ENCODE peak calls at places on chromosomes 11 and 22, in six cellular contexts. M, F, U, L, K and C are unnamed samples.
A peak's percentile ranks its signal among the peaks of the same experiment; 100 is the strongest.

GRCh38 chr11:96037267-96037990 is 113.5 kb upstream of the MTMR2 start:
- DNase-seq in K (no peak), F (no peak), M (no peak), U (no peak), L (no peak), C (no peak)

GRCh38 chr11:41954034-41954433 is 494.6 kb upstream of the LRRC4C start:
- DNase-seq in M (no peak), F (no peak), U (no peak), K (no peak), L (no peak), C (no peak)

GRCh38 chr11:10751581-10751940 is 515 bp downstream of the CTR9 start:
- DNase-seq in K (peak; percentile 12), L (no peak), F (no peak), U (no peak), M (no peak), C (no peak)

GRCh38 chr11:77596626-77597025 is 6.9 kb downstream of the AQP11 start:
- DNase-seq in F (no peak), K (no peak), L (no peak), M (no peak), U (no peak), C (no peak)

GRCh38 chr11:61334434-61335354 is 1.7 kb downstream of the TKFC start:
- DNase-seq in L (peak; percentile 65), U (no peak), M (no peak), K (no peak), F (no peak), C (no peak)

GRCh38 chr11:112632866-112633505 is 328.2 kb upstream of the NCAM1 start:
- DNase-seq in K (no peak), L (no peak), F (no peak), U (no peak), M (no peak), C (no peak)

GRCh38 chr11:85628771-85629341 is 463 bp downstream of the TMEM126B start:
- DNase-seq in M (no peak), F (no peak), K (no peak), U (no peak), L (peak; percentile 9), C (no peak)

GRCh38 chr22:42794551-42795510 is 62.2 kb downstream of the ARFGAP3 start:
- DNase-seq in M (no peak), F (no peak), L (peak; percentile 31), U (no peak), K (no peak), C (no peak)

GRCh38 chr22:25628494-25628893 is 64.0 kb downstream of the GRK3 start:
- DNase-seq in F (no peak), M (no peak), L (no peak), U (no peak), K (no peak), C (no peak)

GRCh38 chr11:68002943-68003845 is 703 bp downstream of the UNC93B1 start:
- DNase-seq in K (peak; percentile 64), U (peak; percentile 74), M (no peak), F (no peak), L (no peak), C (peak; percentile 55)

GRCh38 chr11:113278481-113278880 is 35.9 kb upstream of the TTC12 start:
- DNase-seq in M (no peak), K (no peak), U (no peak), L (no peak), F (no peak), C (no peak)

GRCh38 chr22:26852176-26852575 is 194.8 kb downstream of the MIAT start:
- DNase-seq in F (no peak), K (peak; percentile 39), L (no peak), U (peak; percentile 91), M (no peak), C (no peak)

GRCh38 chr11:23539556-23539955 is 679.3 kb upstream of the CCDC179 start:
- DNase-seq in M (no peak), U (no peak), L (no peak), K (no peak), F (no peak), C (no peak)

GRCh38 chr11:112388496-112388895 is 127.8 kb upstream of the PLET1 start:
- DNase-seq in K (no peak), U (no peak), L (no peak), M (no peak), F (no peak), C (no peak)

GRCh38 chr11:10607462-10607861 is 39.0 kb upstream of the LYVE1 start:
- DNase-seq in F (no peak), L (no peak), U (no peak), M (no peak), K (no peak), C (no peak)

GRCh38 chr11:73156114-73156513 is 14.0 kb upstream of the FCHSD2 start:
- DNase-seq in U (no peak), M (no peak), L (no peak), K (no peak), F (no peak), C (no peak)

GRCh38 chr11:33695051-33695566 is 5.5 kb downstream of the C11orf91 start:
- DNase-seq in F (no peak), U (no peak), M (no peak), K (no peak), L (peak; percentile 28), C (no peak)

DNA sequence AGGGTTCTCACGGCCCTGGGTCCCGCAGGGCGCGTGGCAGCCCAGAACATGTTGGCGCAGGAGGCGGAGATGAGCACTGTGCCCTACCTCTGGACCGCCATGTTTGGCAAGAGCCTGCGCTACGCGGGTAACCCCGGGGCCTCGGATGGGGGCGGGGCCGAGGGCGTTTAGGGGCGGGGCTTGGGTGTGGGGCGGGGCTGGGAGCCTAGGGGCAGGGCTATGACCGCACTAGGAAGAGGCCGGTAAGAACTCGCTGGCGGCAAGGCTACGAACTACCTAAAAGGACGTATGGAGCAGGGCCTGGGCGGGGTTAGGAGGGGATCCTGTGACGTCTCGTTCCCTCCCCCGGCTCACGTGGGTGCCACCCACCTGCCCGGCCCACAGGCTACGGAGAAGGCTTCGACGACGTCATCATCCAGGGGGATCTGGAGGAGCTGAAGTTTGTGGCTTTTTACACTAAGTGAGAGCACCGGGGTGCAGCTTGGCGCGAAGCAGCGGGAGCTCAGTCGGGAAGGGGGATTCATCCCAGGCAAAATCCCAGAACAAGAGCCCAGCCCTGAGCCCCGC is 2.8 kb upstream of the LZTR1 start:
- DNase-seq in M (no peak), K (peak; percentile 98), L (no peak), F (peak; percentile 67), U (peak; percentile 90), C (no peak)
- TF ChIP-seq POLR2AphosphoS5 in M (no peak), K (no peak), L (no peak), F (no peak), U (peak; percentile 70), C (no peak)

GRCh38 chr11:32034149-32034548 is 56.7 kb upstream of the RCN1 start:
- DNase-seq in K (no peak), L (no peak), M (no peak), U (no peak), F (no peak), C (no peak)
- TF ChIP-seq TAF1 in K (no peak), L (no peak), M (no peak), U (no peak), F (no peak), C (no peak)

DNA sequence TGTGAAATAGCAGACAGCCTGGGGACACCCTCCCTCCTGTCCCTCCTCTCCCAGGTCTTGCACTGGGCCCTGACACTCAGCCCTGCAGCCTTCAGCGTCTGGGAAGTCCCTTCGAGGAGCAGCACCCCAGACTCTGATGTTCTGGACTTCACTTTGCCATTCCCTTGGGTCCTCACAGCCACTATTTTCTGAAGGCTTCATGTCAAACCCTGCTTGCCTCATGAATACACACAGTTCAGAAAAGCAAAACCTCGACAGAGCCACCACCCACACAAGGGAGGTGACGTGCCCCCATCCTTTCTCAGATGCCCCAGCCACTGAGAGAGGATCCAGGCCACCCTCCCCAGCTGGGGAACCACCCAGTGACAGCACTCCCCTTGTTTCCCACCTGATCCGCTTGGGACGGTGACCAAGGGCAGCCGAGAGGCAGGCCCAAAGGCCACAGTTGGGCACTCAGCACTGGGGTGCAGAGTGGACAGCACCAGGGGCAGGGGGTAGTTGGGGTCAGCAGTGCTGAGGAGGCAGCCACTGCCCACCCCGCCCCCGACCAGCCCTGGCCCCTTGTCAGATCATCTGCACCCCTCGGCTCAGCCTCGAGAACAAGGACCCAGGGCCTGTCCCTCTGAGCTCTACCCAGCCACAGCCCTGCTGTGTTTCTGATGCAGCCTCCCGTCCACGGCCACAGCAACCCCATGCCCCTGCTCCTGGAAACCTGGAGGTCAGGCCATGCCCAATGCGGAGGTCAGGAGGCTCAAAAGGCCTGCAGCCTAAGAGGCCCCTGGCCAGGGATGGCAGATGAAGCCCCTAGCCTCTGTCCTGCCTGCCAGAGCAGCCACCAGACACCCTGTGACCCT is 3.1 kb upstream of the TNNT3 start:
- DNase-seq in K (no peak), F (peak; percentile 64), L (no peak), M (peak; percentile 9), U (no peak), C (peak; percentile 57)
- TF ChIP-seq POLR2A in K (no peak), F (peak; percentile 32), L (no peak), M (peak; percentile 59), U (no peak), C (peak; percentile 50)

DNA sequence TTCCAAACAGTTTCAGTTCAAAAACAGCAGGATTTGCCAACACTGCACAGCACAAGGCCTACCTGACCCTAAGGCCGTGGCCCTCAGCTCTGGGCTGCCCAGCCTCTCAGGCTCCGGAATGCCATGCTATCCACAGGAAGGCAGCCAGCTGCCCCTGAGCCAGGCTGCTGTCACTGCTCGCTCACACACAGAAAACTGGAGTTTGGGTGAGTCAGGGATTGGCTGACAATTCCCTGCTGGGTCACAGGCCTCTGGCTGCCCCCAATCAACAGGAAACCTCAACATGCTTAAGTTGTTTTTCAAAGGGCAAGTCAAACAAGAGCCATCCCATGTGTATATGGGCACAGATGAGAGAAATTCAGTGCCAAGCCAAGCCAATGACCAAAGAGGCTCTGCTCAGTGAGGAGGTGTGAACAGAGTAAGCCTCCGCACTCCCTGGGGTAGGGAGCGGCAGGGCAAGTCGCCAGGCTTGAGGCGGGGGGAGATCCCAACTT is 50.2 kb downstream of the RPL27A start:
- DNase-seq in U (no peak), K (no peak), M (no peak), L (no peak), F (no peak), C (no peak)
- TF ChIP-seq POLR2AphosphoS5 in U (no peak), K (no peak), M (no peak), L (no peak), F (no peak), C (no peak)

DNA sequence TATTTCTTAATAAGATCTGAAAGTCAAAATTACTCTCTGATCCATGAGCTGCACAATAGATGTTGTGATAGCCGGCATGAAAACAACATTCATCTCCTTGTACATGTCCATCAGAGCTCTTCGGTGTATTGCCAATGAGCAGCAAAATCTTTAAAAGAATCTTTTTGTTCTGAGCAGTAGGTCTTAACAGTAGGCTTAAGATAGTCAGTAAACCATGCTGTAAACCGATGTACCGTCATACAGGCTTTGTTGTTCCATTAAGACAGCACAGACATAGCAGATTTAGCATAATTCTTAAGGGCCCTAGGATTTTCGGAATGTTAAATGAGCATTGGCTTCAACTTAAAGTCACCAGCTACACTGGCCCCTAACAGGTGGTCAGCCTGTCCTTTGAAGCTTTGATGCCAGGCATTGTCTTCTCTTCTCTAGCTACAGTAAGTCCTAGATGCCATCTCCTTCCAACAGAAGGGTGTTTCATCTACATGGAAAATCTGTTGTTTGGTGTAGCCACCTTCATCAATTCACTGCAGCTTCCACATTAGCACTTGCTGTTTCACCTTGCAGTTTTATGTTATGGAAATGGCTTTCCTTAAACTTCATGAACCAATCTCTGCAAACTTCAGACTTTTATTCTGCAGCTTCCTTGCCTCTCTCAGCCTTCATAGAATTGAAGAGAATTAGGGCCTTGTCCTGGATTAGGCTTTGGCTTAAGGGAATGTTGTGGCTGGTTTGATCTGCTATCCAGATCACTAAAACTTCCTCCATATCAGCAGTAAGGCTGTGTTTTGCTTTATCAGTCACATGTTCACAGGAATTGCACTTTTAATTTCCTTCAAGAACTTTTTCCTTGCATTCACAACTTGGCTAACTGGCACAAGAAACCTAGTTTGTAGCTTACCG is 28.4 kb downstream of the RRP8 start:
- DNase-seq in M (no peak), F (no peak), L (no peak), K (no peak), U (peak; percentile 10), C (no peak)
- TF ChIP-seq TAF1 in M (no peak), F (no peak), L (no peak), K (no peak), U (no peak), C (no peak)